ENCODE peak calls at places on chromosome 4, in nine cellular contexts. T, F, D, M, K, L, Y, G and I are unnamed samples.

GRCh38 chr4:120009731-120010130 is 56.9 kb downstream of the MAD2L1 start:
- DNase-seq in T (peak; percentile 38), F (no peak), D (no peak), M (no peak), K (no peak), L (peak; percentile 68), Y (peak; percentile 3), G (peak; percentile 94), I (no peak)

GRCh38 chr4:181213562-181213961 is 1029.6 kb upstream of the TENM3 start:
- DNase-seq in T (no peak), F (no peak), D (no peak), M (no peak), K (no peak), L (peak; percentile 20), Y (no peak), G (no peak), I (no peak)

GRCh38 chr4:103915224-103915869 is 195.6 kb upstream of the TACR3 start:
- DNase-seq in T (peak; percentile 19), F (no peak), D (no peak), M (no peak), K (peak; percentile 19), L (peak; percentile 17), Y (peak; percentile 27), G (peak; percentile 42), I (peak; percentile 68)

GRCh38 chr4:110245567-110245966 is 47.2 kb upstream of the ELOVL6 start:
- DNase-seq in T (peak; percentile 42), F (no peak), D (no peak), M (no peak), K (no peak), L (peak; percentile 62), Y (peak; percentile 26), G (peak; percentile 77), I (no peak)

GRCh38 chr4:28082686-28083390 is 1222.2 kb downstream of the STIM2 start:
- DNase-seq in T (peak; percentile 19), F (no peak), D (no peak), M (no peak), K (no peak), L (no peak), Y (no peak), G (peak; percentile 1), I (no peak)

GRCh38 chr4:68466751-68467150 is 19.5 kb downstream of the TMPRSS11E start:
- DNase-seq in T (peak; percentile 33), F (no peak), D (no peak), M (no peak), K (no peak), L (no peak), Y (no peak), G (no peak), I (no peak)

GRCh38 chr4:125735107-125735506 is 420.4 kb downstream of the FAT4 start:
- DNase-seq in T (peak; percentile 88), F (peak; percentile 83), D (no peak), M (no peak), K (no peak), L (peak; percentile 84), Y (peak; percentile 97), G (peak; percentile 99), I (no peak)

GRCh38 chr4:127210877-127211276 is 421.9 kb upstream of the INTU start:
- DNase-seq in T (no peak), F (no peak), D (no peak), M (no peak), K (no peak), L (no peak), Y (peak; percentile 10), G (no peak), I (no peak)

GRCh38 chr4:15003441-15003890 is 1.2 kb downstream of the CPEB2 start:
- DNase-seq in T (no peak), F (no peak), D (peak; percentile 63), M (peak; percentile 82), K (no peak), L (no peak), Y (peak; percentile 53), G (peak; percentile 50), I (peak; percentile 75)

GRCh38 chr4:73851293-73851692 is 1.8 kb upstream of the PF4V1 start:
- DNase-seq in T (no peak), F (no peak), D (no peak), M (no peak), K (no peak), L (no peak), Y (no peak), G (no peak), I (no peak)

GRCh38 chr4:174317531-174317930 is 33.8 kb downstream of the CEP44 start:
- DNase-seq in T (no peak), F (no peak), D (no peak), M (no peak), K (no peak), L (peak; percentile 51), Y (peak; percentile 56), G (peak; percentile 61), I (no peak)

GRCh38 chr4:185682236-185682635 is 129.8 kb downstream of the SORBS2 start:
- DNase-seq in T (peak; percentile 65), F (peak; percentile 8), D (no peak), M (no peak), K (no peak), L (no peak), Y (peak; percentile 9), G (peak; percentile 25), I (no peak)

GRCh38 chr4:107115185-107115847 is 79.2 kb upstream of the DKK2 start:
- DNase-seq in T (peak; percentile 43), F (peak; percentile 22), D (no peak), M (no peak), K (no peak), L (peak; percentile 67), Y (peak; percentile 22), G (peak; percentile 88), I (no peak)

GRCh38 chr4:152979731-152980330 is 43.7 kb downstream of the FHDC1 start:
- DNase-seq in T (no peak), F (no peak), D (no peak), M (no peak), K (no peak), L (no peak), Y (no peak), G (no peak), I (no peak)

GRCh38 chr4:40202474-40202873 is 5.6 kb downstream of the RHOH start:
- DNase-seq in T (no peak), F (no peak), D (no peak), M (no peak), K (no peak), L (no peak), Y (no peak), G (no peak), I (peak; percentile 51)

GRCh38 chr4:119025916-119026661 is 109.5 kb upstream of the MYOZ2 start:
- DNase-seq in T (peak; percentile 69), F (peak; percentile 34), D (no peak), M (no peak), K (peak; percentile 18), L (peak; percentile 97), Y (peak; percentile 94), G (peak; percentile 97), I (no peak)

GRCh38 chr4:108559067-108559793 is 61.1 kb upstream of the RPL34 start:
- DNase-seq in T (no peak), F (no peak), D (no peak), M (no peak), K (no peak), L (no peak), Y (peak; percentile 41), G (peak; percentile 16), I (no peak)

DNA sequence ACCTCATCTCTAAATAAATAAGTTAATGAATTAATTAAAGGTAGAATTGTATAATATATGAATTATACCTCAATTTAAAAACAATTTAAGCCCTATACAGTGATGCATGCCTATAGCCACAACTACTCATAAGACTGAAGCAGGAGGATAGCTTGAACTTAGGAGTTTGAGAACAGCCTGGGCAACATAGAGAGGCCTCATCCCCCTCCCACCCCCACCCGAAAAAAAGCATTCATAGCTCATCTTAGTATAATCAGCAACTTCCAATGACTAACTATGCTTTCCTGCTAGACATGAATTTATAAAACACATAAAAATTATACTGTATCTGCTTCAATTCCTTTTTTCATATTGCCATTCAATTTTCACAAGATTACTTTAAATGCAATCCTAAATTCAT is 1.6 kb downstream of the LRBA start:
- DNase-seq in T (no peak), F (no peak), D (no peak), M (no peak), K (no peak), L (no peak), Y (no peak), G (no peak), I (no peak)
- H3K4me3 ChIP-seq in T (no peak overlapping the region), F (no peak overlapping the region), D (peak overlapping the region; percentile 97), M (no peak overlapping the region), K (peak overlapping the region; percentile 85), L (no peak overlapping the region), Y (peak overlapping the region; percentile 99), G (no peak overlapping the region), I (peak overlapping the region; percentile 78)

DNA sequence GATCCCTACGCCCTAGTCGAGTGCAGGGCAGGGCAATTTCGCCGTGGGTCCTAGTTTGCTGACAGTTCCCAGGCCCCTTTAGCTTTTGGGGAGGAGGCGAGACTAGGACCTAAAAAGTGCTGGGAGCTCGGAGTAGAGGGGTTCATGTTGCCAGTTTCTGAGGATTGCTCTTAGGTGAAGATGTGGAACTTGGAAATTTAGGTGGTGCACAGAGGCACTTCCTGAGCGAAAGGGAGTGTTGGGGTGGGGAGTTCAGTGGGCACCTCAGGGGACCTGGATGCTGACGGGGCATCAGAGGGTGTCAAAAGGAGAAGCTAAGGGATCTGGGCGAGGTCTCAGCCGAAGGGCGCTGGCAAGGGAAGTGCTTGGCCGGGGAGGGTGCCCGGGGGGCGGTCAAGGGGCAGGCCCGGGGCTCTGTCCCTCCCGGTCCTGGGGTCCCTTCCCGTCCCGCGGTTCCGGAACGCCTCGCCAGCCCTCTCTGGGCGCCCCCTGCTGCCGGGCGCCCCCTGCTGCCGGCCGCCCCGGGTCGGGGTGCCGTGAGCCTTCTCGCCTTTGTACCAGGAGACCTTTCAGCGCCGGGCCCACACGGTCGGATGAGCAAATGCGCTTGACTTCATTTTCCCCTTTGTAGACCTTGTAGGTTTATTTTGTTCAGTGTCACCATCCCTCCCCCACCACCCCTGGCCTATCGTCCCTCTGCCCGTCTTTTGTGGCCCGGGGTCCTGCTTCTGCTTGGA is 3.0 kb upstream of the PHOX2B start:
- DNase-seq in T (no peak), F (no peak), D (no peak), M (no peak), K (no peak), L (no peak), Y (no peak), G (no peak), I (no peak)
- TF ChIP-seq CTCF in T (peak; percentile 17), F (no peak), D (no peak), M (no peak), K (no peak), L (no peak), Y (peak; percentile 20), G (no peak), I (peak; percentile 15)

DNA sequence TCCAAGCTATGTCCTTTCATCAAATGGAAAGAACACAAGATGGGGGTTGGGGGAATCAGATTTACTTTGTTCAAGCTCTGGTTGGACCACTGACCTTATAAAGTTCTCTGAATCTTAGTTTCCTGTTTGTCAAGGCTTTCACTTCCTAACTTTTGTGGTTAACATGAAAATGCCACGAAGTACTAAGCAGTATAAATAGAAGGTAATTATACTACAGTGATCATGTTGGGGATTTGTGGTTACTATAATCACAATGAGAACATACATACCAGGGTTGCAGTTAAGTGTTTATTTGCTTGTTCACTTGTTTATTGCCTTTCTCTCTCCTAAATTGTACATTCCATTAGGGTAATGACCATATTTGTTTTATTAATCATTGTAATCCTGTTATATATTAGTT is 53.2 kb downstream of the SPRY1 start:
- DNase-seq in T (peak; percentile 53), F (peak; percentile 18), D (no peak), M (no peak), K (no peak), L (peak; percentile 26), Y (peak; percentile 39), G (peak; percentile 73), I (peak; percentile 64)
- H3K4me3 ChIP-seq in T (no peak overlapping the region), F (no peak overlapping the region), D (no peak overlapping the region), M (no peak overlapping the region), K (no peak overlapping the region), L (no peak overlapping the region), Y (no peak overlapping the region), G (no peak overlapping the region), I (no peak overlapping the region)

GRCh38 chr4:95714571-95714970 is 125.3 kb upstream of the PDHA2 start:
- DNase-seq in T (no peak), F (no peak), D (no peak), M (no peak), K (no peak), L (no peak), Y (no peak), G (no peak), I (no peak)
- TF ChIP-seq CTCF in T (no peak), F (no peak), D (no peak), M (no peak), K (no peak), L (no peak), Y (no peak), G (no peak), I (no peak)